ENCODE peak calls at places on chromosomes 12 and 14, in ten cellular contexts. S is mucosa of descending colon, A is activated B cell treated with CpG ODN at 0.5 μM for 24 hours, Z is natural killer cell, V is type B pancreatic cell, P is GM23338, W is lower leg skin, Y is choroid plexus epithelial cell, O is fibroblast of pulmonary artery, J is left ventricle myocardium inferior. D is an unnamed sample.

GRCh38 chr12:93079976-93080375 is 150.9 kb upstream of the EEA1 start:
- DNase-seq in V (no peak), J (no peak), W (no peak), Y (no peak), P (no peak), S (no peak), A (no peak), Z (no peak), O (no peak), D (no peak)

GRCh38 chr12:6235499-6235898 is 35.3 kb downstream of the CD9 start:
- DNase-seq in V (no peak), Z (no peak), O (no peak), A (no peak), S (peak; percentile 88), P (no peak), Y (no peak), J (no peak), W (no peak), D (no peak)

GRCh38 chr12:40819427-40820108 is 127.3 kb downstream of the CNTN1 start:
- DNase-seq in O (no peak), Z (no peak), W (peak; percentile 83), J (no peak), P (peak; percentile 86), V (no peak), S (no peak), A (no peak), Y (no peak), D (peak; percentile 28)

GRCh38 chr12:1918081-1918874 is at the start of gene CACNA2D4:
- DNase-seq in P (no peak), Y (no peak), W (peak; percentile 79), A (no peak), V (no peak), S (no peak), J (no peak), Z (no peak), O (no peak), D (no peak)

GRCh38 chr12:12534134-12534866 is 28.4 kb downstream of the DUSP16 start:
- DNase-seq in J (no peak), S (no peak), A (no peak), O (no peak), Y (no peak), W (no peak), V (no peak), P (peak; percentile 21), Z (no peak), D (no peak)

GRCh38 chr12:110073049-110073831 is 24.9 kb upstream of the C12orf76 start:
- DNase-seq in P (peak; percentile 26), V (no peak), Y (no peak), W (peak; percentile 87), Z (no peak), A (no peak), J (peak; percentile 21), O (no peak), S (peak; percentile 59), D (no peak)

GRCh38 chr12:16076553-16076952 is 165.4 kb downstream of the DERA start:
- DNase-seq in S (no peak), Z (no peak), A (no peak), J (no peak), P (peak; percentile 78), O (peak; percentile 29), W (no peak), Y (peak; percentile 41), V (no peak), D (no peak)

GRCh38 chr12:128819293-128820144 is 4.2 kb downstream of the SLC15A4 start:
- DNase-seq in Y (no peak), S (no peak), A (no peak), P (peak; percentile 20), J (no peak), W (no peak), Z (no peak), V (no peak), O (no peak), D (no peak)

GRCh38 chr12:98572010-98572409 is 21.5 kb upstream of the SLC25A3 start:
- DNase-seq in V (no peak), J (no peak), W (no peak), O (peak; percentile 6), Y (no peak), P (peak; percentile 67), S (no peak), Z (no peak), A (no peak), D (no peak)
- TF ChIP-seq CTCF in V (peak; percentile 55), J (peak; percentile 44), W (no peak), O (peak; percentile 43), Y (peak; percentile 58), P (peak; percentile 63), S (no peak), Z (no peak), A (no peak), D (no peak)

GRCh38 chr14:54498579-54498978 is 9.8 kb upstream of the GMFB start:
- DNase-seq in Y (no peak), Z (no peak), J (no peak), S (no peak), P (no peak), V (no peak), W (no peak), O (no peak), A (no peak), D (no peak)

GRCh38 chr14:54501423-54501822 is 8.3 kb upstream of the CGRRF1 start:
- DNase-seq in O (no peak), W (no peak), Z (no peak), A (no peak), V (no peak), J (no peak), Y (no peak), S (no peak), P (no peak), D (no peak)

GRCh38 chr14:54502602-54503001 is 7.1 kb upstream of the CGRRF1 start:
- DNase-seq in O (no peak), V (no peak), A (no peak), S (no peak), W (no peak), Y (no peak), Z (no peak), P (no peak), J (no peak), D (no peak)

GRCh38 chr14:54500744-54501143 is 9.0 kb upstream of the CGRRF1 start:
- DNase-seq in O (no peak), S (no peak), P (no peak), Y (no peak), Z (no peak), W (no peak), J (no peak), A (no peak), V (no peak), D (no peak)

GRCh38 chr14:54503476-54503875 is 6.2 kb upstream of the CGRRF1 start:
- DNase-seq in J (no peak), Y (peak; percentile 72), V (no peak), W (no peak), O (peak; percentile 69), P (peak; percentile 34), A (no peak), Z (no peak), S (no peak), D (no peak)
- TF ChIP-seq CTCF in J (peak; percentile 26), Y (peak; percentile 66), V (peak; percentile 53), W (no peak), O (peak; percentile 63), P (peak; percentile 43), A (no peak), Z (no peak), S (no peak), D (no peak)

DNA sequence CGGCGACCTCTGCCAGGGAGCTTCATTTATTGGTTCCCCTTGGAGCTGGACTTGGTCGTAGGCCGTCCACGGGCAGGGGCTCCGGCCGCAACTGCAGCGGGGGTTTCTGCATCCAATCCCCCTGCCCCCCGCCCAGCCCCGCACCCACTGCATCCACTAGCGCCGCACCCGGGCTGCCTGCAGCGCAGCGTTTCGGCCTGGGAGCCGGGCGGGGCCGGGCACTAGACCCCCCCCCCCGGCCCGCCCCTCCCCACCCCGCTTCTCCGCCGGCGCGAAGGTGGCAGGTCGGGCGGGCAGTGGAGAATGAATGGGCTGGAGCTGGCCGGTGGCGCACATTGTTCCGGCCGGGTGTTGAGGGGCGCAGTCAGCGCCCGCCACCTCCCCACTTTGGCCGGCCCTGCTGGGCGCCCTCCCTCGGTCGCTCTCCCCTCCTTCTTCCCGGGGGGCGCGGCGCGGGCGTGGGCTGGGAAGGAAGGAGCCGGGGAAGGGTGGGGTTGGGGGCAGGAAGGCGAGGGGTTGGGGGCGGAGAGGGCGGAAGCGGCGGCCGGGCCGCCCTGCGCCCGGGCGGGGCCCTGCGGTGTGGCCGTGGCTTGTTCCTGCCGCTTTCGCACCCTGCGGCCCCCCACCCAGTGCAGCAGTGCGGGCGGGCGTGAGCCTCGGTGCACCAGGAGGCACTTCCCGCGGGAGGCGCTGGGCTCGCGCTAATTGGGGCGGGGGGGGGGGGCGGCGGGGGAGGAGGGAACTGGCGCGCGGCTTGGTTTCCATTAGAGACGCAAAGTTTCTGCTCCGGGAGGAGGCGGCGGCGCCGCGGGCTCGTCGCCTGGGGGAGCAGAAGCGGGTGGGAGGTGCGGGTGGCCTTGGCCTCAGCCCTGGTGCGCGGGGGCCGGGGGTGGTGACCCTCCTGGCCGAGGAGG is 829 bp downstream of the CALM1 start:
- DNase-seq in V (no peak), S (peak; percentile 86), P (peak; percentile 56), Y (peak; percentile 36), W (peak; percentile 92), A (peak; percentile 62), Z (peak; percentile 77), J (peak; percentile 76), O (peak; percentile 29), D (peak; percentile 36)
- TF ChIP-seq CTCF in V (no peak), S (no peak), P (no peak), Y (no peak), W (no peak), A (no peak), Z (no peak), J (no peak), O (no peak), D (no peak)

GRCh38 chr14:89309670-89310177 is 107.3 kb downstream of the FOXN3 start:
- DNase-seq in O (no peak), Y (no peak), Z (no peak), A (no peak), P (no peak), W (no peak), S (no peak), J (no peak), V (no peak), D (no peak)

GRCh38 chr14:89310211-89310610 is 106.8 kb downstream of the FOXN3 start:
- DNase-seq in J (no peak), Y (no peak), Z (no peak), P (no peak), A (no peak), S (no peak), V (no peak), O (no peak), W (no peak), D (no peak)

GRCh38 chr14:89304972-89305703 is 111.9 kb downstream of the FOXN3 start:
- DNase-seq in O (peak; percentile 77), J (no peak), P (no peak), W (no peak), Z (no peak), A (peak; percentile 40), V (no peak), S (no peak), Y (peak; percentile 75), D (no peak)

GRCh38 chr14:89307409-89307808 is 109.6 kb downstream of the FOXN3 start:
- DNase-seq in W (no peak), J (no peak), Z (no peak), O (no peak), V (no peak), S (no peak), P (no peak), Y (no peak), A (no peak), D (no peak)

DNA sequence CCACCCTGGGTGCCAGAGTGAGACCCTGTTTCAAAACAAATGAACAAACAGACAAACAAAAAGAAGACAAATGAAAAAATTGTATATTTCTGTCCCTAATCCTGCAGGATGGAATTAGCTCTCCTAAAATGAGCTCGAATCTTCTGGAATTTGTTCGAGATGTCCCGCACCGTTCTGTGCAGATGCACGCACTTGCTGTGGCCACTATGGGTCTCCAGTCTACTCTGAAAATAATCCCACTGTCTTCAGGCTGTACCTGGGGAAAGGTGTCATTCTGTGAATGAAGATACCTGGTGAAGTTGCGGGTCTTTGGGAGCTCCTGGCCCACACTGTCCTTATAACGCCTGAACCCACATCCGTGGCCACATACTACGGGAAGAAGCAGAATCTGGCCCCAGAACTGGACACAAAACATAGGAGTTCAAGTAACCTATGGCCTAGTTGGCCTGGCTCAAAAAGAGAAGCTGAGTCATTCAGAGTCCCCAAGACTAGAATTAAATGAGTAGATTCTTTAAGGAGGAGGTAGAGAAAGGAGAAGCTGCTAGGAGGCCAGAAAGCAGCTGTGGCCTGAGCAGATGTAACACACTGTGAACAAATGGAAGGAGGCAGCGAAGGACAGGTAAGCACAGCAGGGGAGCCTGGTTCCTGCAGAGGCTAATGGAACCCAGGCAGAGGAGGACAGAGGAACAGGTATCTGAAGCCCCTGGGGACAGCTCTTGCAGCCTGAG is 108.6 kb downstream of the FOXN3 start:
- DNase-seq in Z (no peak), A (peak; percentile 25), O (no peak), Y (peak; percentile 18), J (no peak), S (no peak), P (no peak), V (no peak), W (no peak), D (no peak)
- TF ChIP-seq CTCF in Z (no peak), A (no peak), O (no peak), Y (no peak), J (no peak), S (no peak), P (no peak), V (no peak), W (no peak), D (no peak)